ENCODE peak calls at places on chromosomes 13 and 19, in five cellular contexts. V is transverse colon, C is hepatocyte, Y is body of pancreas, E is keratinocyte. H is an unnamed sample.

GRCh38 chr19:32407004-32407992 is 1.7 kb downstream of the DPY19L3 start:
- DNase-seq in V (peak; percentile 12), C (no peak), Y (peak; percentile 80), E (no peak), H (no peak)

GRCh38 chr19:38721977-38722773 is 22.1 kb downstream of the CAPN12 start:
- DNase-seq in V (no peak), C (no peak), Y (no peak), E (no peak), H (no peak)

GRCh38 chr19:46283771-46284170 is 13.1 kb upstream of the HIF3A start:
- DNase-seq in V (no peak), C (no peak), Y (no peak), E (no peak), H (no peak)

GRCh38 chr19:4910594-4911273 is 1.4 kb downstream of the UHRF1 start:
- DNase-seq in V (peak; percentile 31), C (no peak), Y (no peak), E (no peak), H (no peak)

GRCh38 chr19:14218615-14219330 is 12.8 kb upstream of the ADGRL1 start:
- DNase-seq in V (no peak), C (no peak), Y (no peak), E (no peak), H (no peak)

GRCh38 chr19:29673451-29674371 is 8.4 kb downstream of the PLEKHF1 start:
- DNase-seq in V (no peak), C (no peak), Y (no peak), E (no peak), H (no peak)

GRCh38 chr13:77359171-77359570 is 32.3 kb upstream of the MYCBP2 start:
- DNase-seq in V (no peak), C (no peak), Y (no peak), E (no peak), H (no peak)

GRCh38 chr19:47608908-47609879 is at the start of gene BICRA:
- DNase-seq in V (peak; percentile 84), C (peak; percentile 95), Y (peak; percentile 89), E (no peak), H (no peak)

GRCh38 chr19:3760871-3761361 is 576 bp downstream of the APBA3 start:
- DNase-seq in V (no peak), C (no peak), Y (no peak), E (no peak), H (no peak)

GRCh38 chr13:97934590-97934989 is 18.9 kb upstream of the IPO5 start:
- DNase-seq in V (no peak), C (no peak), Y (no peak), E (no peak), H (no peak)

GRCh38 chr13:112071902-112072530 is 5.1 kb downstream of the SOX1 start:
- DNase-seq in V (no peak), C (no peak), Y (no peak), E (no peak), H (no peak)

GRCh38 chr13:72953391-72953960 is 105.3 kb upstream of the KLF5 start:
- DNase-seq in V (peak; percentile 78), C (no peak), Y (peak; percentile 89), E (no peak), H (no peak)

GRCh38 chr13:102295316-102296048 is 106.4 kb downstream of the FGF14 start:
- DNase-seq in V (no peak), C (no peak), Y (no peak), E (no peak), H (peak; percentile 3)

GRCh38 chr13:102299366-102299765 is 102.5 kb downstream of the FGF14 start:
- DNase-seq in V (no peak), C (no peak), Y (no peak), E (no peak), H (no peak)

GRCh38 chr13:102294407-102295018 is 107.3 kb downstream of the FGF14 start:
- DNase-seq in V (no peak), C (no peak), Y (no peak), E (no peak), H (no peak)

GRCh38 chr13:102300379-102300778 is 101.5 kb downstream of the FGF14 start:
- DNase-seq in V (no peak), C (no peak), Y (no peak), E (no peak), H (no peak)

GRCh38 chr13:102298051-102298450 is 103.8 kb downstream of the FGF14 start:
- DNase-seq in V (no peak), C (no peak), Y (no peak), E (no peak), H (no peak)
- TF ChIP-seq CTCF in V (no peak), C (no peak), Y (no peak), E (no peak), H (no peak)

GRCh38 chr19:478236-478888 is 17.5 kb upstream of the SHC2 start:
- DNase-seq in V (no peak), C (no peak), Y (no peak), E (no peak), H (no peak)

GRCh38 chr19:475360-475759 is 14.5 kb upstream of the SHC2 start:
- DNase-seq in V (no peak), C (no peak), Y (no peak), E (no peak), H (no peak)

GRCh38 chr19:470701-471100 is 9.9 kb upstream of the SHC2 start:
- DNase-seq in V (no peak), C (no peak), Y (no peak), E (no peak), H (no peak)

GRCh38 chr19:472005-472858 is 11.4 kb upstream of the SHC2 start:
- DNase-seq in V (no peak), C (no peak), Y (no peak), E (no peak), H (no peak)

DNA sequence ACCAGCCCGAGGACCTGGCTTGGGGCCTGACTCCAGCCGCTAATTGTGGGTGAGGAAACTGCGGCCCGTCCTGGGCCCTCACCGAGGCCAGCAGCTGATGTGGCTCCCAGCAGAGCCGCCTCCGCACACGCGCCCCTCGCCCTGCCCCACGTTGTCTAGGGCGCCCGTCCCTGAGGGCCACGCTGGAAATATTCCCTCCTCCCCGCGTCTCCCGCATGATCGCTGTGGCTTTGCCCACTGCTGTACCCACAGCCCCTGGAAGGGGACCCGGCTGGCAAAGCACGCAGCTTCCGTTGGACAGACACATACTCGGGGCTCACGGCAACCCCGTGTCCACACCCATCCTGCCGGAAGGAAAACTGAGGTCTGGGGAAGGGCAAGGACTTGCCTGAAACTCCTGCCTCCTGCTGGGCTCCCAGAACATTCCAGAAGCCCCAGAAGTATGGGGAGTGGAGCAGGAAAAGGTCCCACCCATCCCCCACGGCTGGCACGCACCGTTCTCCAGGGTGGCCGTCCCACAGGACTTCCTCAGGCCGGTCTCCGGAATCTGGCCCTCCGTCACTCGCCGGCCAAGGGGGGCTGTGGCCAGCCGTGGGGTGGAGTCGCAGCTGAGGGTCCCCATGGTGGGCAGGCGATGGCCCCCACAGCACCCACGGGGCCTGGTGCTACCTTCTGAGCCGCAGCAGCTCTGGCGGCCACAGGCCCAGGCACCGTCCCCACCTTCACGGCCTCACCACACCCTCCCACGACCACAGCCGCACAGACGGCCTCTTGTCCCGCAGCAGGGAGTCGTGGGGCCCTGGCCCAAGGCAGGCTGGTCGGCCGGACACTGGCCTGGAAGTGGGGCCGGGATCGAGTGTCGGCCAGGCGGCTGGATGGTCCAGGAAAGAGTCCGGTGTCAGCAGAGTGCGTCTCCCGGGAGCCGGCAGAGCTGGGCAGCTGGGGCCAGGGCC is 13.6 kb upstream of the SHC2 start:
- DNase-seq in V (no peak), C (no peak), Y (no peak), E (no peak), H (no peak)
- H3K4me3 ChIP-seq in V (no peak overlapping the region), C (no peak overlapping the region), Y (no peak overlapping the region), E (no peak overlapping the region), H (no peak overlapping the region)

GRCh38 chr19:1222394-1222793 is 15.4 kb downstream of the CBARP start:
- DNase-seq in V (no peak), C (no peak), Y (no peak), E (no peak), H (no peak)
- TF ChIP-seq CTCF in V (no peak), C (no peak), Y (no peak), E (no peak), H (no peak)

DNA sequence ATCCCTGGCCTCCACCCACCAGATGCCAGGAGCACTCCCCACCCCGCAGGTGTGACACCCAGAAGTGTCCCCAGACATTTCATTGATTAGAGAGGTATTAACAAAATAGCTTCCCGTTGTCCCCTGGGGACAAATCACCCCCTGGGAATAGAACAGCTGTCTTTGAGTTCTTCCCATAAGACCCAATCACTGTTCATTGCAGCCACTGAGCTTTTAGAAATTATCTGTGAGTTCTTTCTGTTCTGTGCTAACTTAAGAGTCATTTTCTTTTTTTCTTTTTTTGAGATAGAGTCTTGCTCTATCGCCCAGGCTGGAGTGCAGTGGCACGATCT is 32.8 kb downstream of the MYO9B start:
- DNase-seq in V (no peak), C (no peak), Y (no peak), E (no peak), H (no peak)
- H3K4me3 ChIP-seq in V (no peak overlapping the region), C (no peak overlapping the region), Y (no peak overlapping the region), E (peak overlapping the region; percentile 27), H (no peak overlapping the region)

DNA sequence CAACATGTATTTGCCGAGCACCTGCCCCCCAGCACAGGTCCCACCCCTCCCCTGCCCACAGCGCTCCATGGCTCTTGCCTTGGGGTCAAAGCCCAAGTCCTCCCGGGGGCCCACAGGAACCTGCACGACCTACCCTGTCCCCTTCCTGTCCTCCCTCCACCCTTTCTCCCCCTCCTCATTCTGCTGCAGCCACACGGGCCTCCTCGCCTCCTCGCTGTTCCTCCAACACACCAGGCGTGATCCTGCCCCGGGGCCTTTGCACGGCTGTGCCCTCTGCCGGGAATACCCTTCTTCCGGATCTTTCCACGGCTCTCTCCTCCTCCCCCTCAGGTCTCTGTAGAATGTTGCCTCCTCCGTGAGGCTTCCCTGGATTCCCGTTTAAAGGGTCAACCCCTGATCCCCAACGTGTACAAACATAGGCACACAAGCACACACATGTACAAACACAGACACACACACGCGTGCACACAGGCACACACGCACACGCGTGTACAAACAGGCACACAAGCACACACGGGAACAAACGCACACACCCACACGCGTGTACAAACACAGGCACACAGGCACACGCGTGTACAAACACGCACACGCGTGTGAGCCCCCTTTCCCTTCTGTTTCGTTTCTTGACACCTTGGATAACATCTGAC is 2.8 kb downstream of the MADCAM1 start:
- DNase-seq in V (no peak), C (peak; percentile 4), Y (no peak), E (no peak), H (no peak)
- TF ChIP-seq CTCF in V (no peak), C (no peak), Y (no peak), E (no peak), H (no peak)

DNA sequence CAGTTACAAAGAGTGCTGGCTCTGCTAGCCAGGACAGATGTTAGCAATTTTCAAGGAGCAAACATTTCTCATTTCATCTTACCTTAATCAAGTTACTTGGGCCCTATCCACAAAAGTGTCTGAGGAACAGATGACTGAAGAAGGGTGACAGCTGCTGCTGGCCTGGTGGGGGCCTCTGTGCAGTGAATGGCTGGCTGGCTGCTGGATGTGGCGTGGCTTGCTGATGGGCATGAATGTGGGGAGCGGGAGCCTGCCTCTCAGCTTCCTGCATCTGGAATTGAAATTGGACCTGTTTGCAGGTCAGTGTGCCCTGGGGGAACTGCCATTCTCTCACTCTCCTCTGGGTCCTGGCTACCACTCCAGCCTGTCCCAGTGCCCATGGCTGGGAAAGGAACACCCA is 94.7 kb downstream of the RGCC start:
- DNase-seq in V (no peak), C (no peak), Y (no peak), E (no peak), H (no peak)
- H3K4me3 ChIP-seq in V (no peak overlapping the region), C (no peak overlapping the region), Y (no peak overlapping the region), E (no peak overlapping the region), H (no peak overlapping the region)